ENCODE peak calls at places on chromosome 15, in seven cellular contexts. E is activated CD8-positive, alpha-beta T cell treated with anti-CD3 and anti-CD28 coated beads for 36 hours; T is IMR-90; A is bronchial epithelial cell; Y is cardiac fibroblast; U is cardiac muscle cell; F is ovary. O is an unnamed sample.

GRCh38 chr15:66611257-66612053 is 45.7 kb upstream of the LCTL start:
- DNase-seq in T (no peak), E (no peak), U (no peak), A (no peak), Y (no peak), F (no peak), O (no peak)

GRCh38 chr15:83306561-83306960 is 22.1 kb upstream of the BNC1 start:
- DNase-seq in Y (no peak), A (no peak), U (no peak), E (no peak), T (peak; percentile 50), F (no peak), O (no peak)

GRCh38 chr15:78837543-78837942 is 26.3 kb upstream of the ADAMTS7 start:
- DNase-seq in U (no peak), A (no peak), Y (no peak), T (no peak), F (no peak), E (no peak), O (no peak)

GRCh38 chr15:93035953-93036810 is 52.8 kb downstream of the RGMA start:
- DNase-seq in U (peak; percentile 50), T (peak; percentile 30), E (peak; percentile 74), A (peak; percentile 46), F (peak; percentile 48), Y (peak; percentile 39), O (peak; percentile 63)

GRCh38 chr15:101647251-101647650 is 4.9 kb downstream of the TM2D3 start:
- DNase-seq in U (no peak), T (no peak), F (no peak), E (no peak), A (no peak), Y (no peak), O (no peak)

GRCh38 chr15:39124925-39125625 is 455.8 kb upstream of the THBS1 start:
- DNase-seq in T (peak; percentile 68), Y (peak; percentile 39), F (no peak), E (no peak), U (no peak), A (peak; percentile 65), O (no peak)

GRCh38 chr15:25933456-25934158 is 70.5 kb upstream of the ATP10A start:
- DNase-seq in A (peak; percentile 68), Y (peak; percentile 83), U (peak; percentile 83), T (peak; percentile 87), E (peak; percentile 83), F (peak; percentile 52), O (peak; percentile 88)

GRCh38 chr15:31069360-31070000 is 32.0 kb downstream of the TRPM1 start:
- DNase-seq in Y (no peak), U (peak; percentile 22), F (peak; percentile 68), E (no peak), A (no peak), T (peak; percentile 70), O (no peak)

GRCh38 chr15:57554063-57554820 is 37.5 kb upstream of the MYZAP start:
- DNase-seq in Y (no peak), T (no peak), E (no peak), A (peak; percentile 75), U (peak; percentile 50), F (no peak), O (no peak)
- TF ChIP-seq CTCF in Y (no peak), T (no peak), E (no peak), A (no peak), U (no peak), F (no peak), O (no peak)

GRCh38 chr15:67613708-67614107 is 71.2 kb downstream of the MAP2K5 start:
- DNase-seq in U (no peak), Y (no peak), F (no peak), E (no peak), A (no peak), T (no peak), O (no peak)
- TF ChIP-seq CTCF in U (no peak), Y (no peak), F (no peak), E (peak; percentile 36), A (no peak), T (no peak), O (no peak)

DNA sequence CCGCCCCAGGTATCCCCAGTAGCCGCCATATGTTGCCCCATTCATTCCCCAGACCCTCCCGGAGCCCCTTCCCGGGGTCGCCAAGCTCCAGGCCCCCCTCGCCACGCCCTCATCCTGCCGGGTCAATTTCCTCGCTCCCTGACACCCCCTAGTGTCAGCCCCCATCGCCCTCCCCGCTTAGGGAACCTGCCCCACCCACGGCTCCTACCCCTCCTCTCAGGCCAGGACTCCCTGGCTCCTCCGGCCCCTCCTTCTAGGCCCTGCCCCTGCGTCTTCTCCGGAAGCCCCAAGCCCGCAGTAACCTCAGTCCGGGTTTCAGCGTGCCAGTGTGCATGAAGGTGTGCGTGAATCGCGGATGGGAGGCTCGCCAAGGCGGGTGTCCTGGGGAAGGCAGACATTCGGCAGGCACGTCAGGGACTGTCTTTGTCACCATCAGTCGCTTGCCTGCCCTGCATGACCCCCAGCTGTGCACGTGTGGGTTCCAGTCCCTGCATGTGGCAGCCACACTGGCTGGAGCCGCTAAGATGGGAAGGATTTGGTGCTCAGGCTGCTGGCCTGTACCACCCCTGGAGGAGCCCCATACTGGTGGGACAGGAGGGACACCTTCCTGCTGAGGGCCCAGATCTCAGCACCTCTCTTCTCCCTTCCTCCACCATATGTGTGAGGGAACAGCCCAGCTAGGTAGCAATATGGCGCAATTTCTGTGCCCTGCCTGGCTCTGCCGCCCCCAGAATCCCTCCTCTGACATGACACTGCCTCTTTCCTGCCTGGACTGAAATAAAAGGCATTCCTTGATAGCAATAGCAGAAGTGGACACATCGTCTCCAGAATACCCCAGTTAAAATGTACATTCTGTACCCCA is 704 bp downstream of the DISP2 start:
- DNase-seq in A (no peak), Y (no peak), T (no peak), U (no peak), E (peak; percentile 39), F (no peak), O (no peak)
- TF ChIP-seq CTCF in A (no peak), Y (peak; percentile 6), T (peak; percentile 1), U (no peak), E (no peak), F (no peak), O (no peak)

GRCh38 chr15:43210807-43211206 is 10.0 kb downstream of the EPB42 start:
- DNase-seq in T (no peak), U (no peak), Y (no peak), F (no peak), A (no peak), E (no peak), O (no peak)

GRCh38 chr15:43208052-43209002 is 12.5 kb downstream of the EPB42 start:
- DNase-seq in T (no peak), A (no peak), E (no peak), F (no peak), Y (no peak), U (no peak), O (no peak)

GRCh38 chr15:43211336-43211735 is 9.5 kb downstream of the EPB42 start:
- DNase-seq in U (no peak), A (no peak), F (no peak), T (no peak), E (no peak), Y (no peak), O (no peak)

GRCh38 chr15:43210172-43210745 is 10.6 kb downstream of the EPB42 start:
- DNase-seq in E (no peak), F (no peak), Y (no peak), T (no peak), A (no peak), U (no peak), O (no peak)

DNA sequence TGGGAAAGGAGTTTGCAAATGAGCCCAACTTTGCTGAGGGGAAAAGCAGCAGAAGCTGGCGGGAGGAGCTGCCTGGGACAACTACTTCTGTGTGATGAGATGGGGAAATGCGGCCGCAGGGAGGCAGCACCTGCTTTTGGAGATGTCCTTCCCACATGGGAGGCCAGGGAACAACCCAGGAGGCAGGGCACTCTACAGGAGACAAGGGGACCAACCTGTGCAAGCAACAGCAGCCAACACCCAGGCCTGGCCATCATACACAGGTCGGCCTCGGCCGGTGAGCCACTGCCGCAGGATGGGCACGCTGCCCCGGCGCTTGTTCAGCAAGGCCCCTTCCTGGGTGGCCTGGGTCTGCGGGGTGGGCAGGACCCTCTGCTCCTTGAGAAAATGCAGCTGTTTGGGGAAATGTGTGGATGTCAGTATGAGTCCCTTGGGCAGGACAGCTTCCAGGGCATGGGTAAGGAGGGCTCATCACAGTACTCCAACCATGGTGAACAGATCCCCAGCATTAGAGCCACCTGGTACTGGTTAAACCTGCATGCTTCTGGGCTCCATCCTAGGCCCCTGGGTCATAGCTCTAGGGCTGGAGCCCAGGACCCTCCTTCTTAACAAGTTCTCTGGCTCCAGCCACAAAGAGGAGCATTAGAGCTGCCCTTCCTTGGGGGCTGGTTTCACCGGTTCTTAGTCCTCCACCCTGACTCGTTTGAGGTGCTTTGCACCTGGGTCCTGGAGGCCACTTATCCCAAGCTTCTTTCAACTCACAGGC is 11.6 kb downstream of the EPB42 start:
- DNase-seq in T (no peak), E (peak; percentile 21), F (no peak), A (peak; percentile 23), Y (no peak), U (peak; percentile 22), O (no peak)
- TF ChIP-seq CTCF in T (peak; percentile 21), E (no peak), F (no peak), A (peak; percentile 45), Y (peak; percentile 11), U (peak; percentile 25), O (no peak)

GRCh38 chr15:73153447-73153846 is 101.2 kb downstream of the NEO1 start:
- DNase-seq in Y (no peak), F (no peak), E (no peak), T (no peak), A (no peak), U (no peak), O (no peak)

GRCh38 chr15:73153024-73153423 is 100.8 kb downstream of the NEO1 start:
- DNase-seq in U (no peak), T (no peak), A (no peak), Y (no peak), E (no peak), F (no peak), O (no peak)

GRCh38 chr15:73150831-73151230 is 98.6 kb downstream of the NEO1 start:
- DNase-seq in E (no peak), F (no peak), Y (no peak), T (no peak), A (peak; percentile 69), U (no peak), O (no peak)

GRCh38 chr15:73156431-73157191 is 104.3 kb downstream of the NEO1 start:
- DNase-seq in T (no peak), Y (no peak), A (no peak), F (no peak), U (no peak), E (no peak), O (no peak)
- TF ChIP-seq CTCF in T (no peak), Y (no peak), A (no peak), F (no peak), U (no peak), E (no peak), O (no peak)

GRCh38 chr15:63048986-63049665 is 6.6 kb downstream of the TPM1 start:
- DNase-seq in T (peak; percentile 66), E (peak; percentile 64), A (peak; percentile 46), F (no peak), U (peak; percentile 57), Y (peak; percentile 63), O (no peak)
- TF ChIP-seq CTCF in T (no peak), E (no peak), A (peak; percentile 15), F (no peak), U (no peak), Y (no peak), O (no peak)

GRCh38 chr15:29695486-29696167 is 126.6 kb downstream of the TJP1 start:
- DNase-seq in Y (no peak), E (no peak), U (no peak), F (no peak), T (no peak), A (no peak), O (no peak)
- TF ChIP-seq CTCF in Y (no peak), E (no peak), U (no peak), F (no peak), T (no peak), A (no peak), O (no peak)

O was measured in tibial artery.